ENCODE peak calls at places on chromosomes 12 and 14, in nine cellular contexts. One of them, this sample, is unnamed.

GRCh38 chr14:99516156-99517045 is 35.2 kb downstream of the CCNK start:
- DNase-seq in testis: no peak
- DNase-seq in IMR-90: no peak
- DNase-seq in A549: no peak
- DNase-seq in adrenal gland: no peak
- DNase-seq in stomach: no peak
- DNase-seq in transverse colon: no peak
- DNase-seq in upper lobe of left lung: peak; percentile 20
- DNase-seq in uterus: no peak
- DNase-seq in this sample: no peak

GRCh38 chr12:127245009-127245408 is 1022.0 kb upstream of the TMEM132C start:
- DNase-seq in testis: no peak
- DNase-seq in IMR-90: peak; percentile 17
- DNase-seq in A549: no peak
- DNase-seq in adrenal gland: no peak
- DNase-seq in stomach: peak; percentile 28
- DNase-seq in transverse colon: no peak
- DNase-seq in upper lobe of left lung: peak; percentile 47
- DNase-seq in uterus: no peak
- DNase-seq in this sample: no peak

GRCh38 chr12:15059123-15059522 is 86.3 kb downstream of the PDE6H start:
- DNase-seq in testis: no peak
- DNase-seq in IMR-90: no peak
- DNase-seq in A549: no peak
- DNase-seq in adrenal gland: no peak
- DNase-seq in stomach: no peak
- DNase-seq in transverse colon: no peak
- DNase-seq in upper lobe of left lung: no peak
- DNase-seq in uterus: no peak
- DNase-seq in this sample: no peak

GRCh38 chr14:34778744-34779143 is 64.4 kb upstream of the CFL2 start:
- DNase-seq in testis: no peak
- DNase-seq in IMR-90: no peak
- DNase-seq in A549: no peak
- DNase-seq in adrenal gland: no peak
- DNase-seq in stomach: no peak
- DNase-seq in transverse colon: no peak
- DNase-seq in upper lobe of left lung: no peak
- DNase-seq in uterus: no peak
- DNase-seq in this sample: no peak

GRCh38 chr14:100576091-100577085 is 10.8 kb downstream of the BEGAIN start:
- DNase-seq in testis: no peak
- DNase-seq in IMR-90: no peak
- DNase-seq in A549: no peak
- DNase-seq in adrenal gland: no peak
- DNase-seq in stomach: no peak
- DNase-seq in transverse colon: no peak
- DNase-seq in upper lobe of left lung: no peak
- DNase-seq in uterus: no peak
- DNase-seq in this sample: no peak

GRCh38 chr12:40198601-40199000 is 26.2 kb upstream of the LRRK2 start:
- DNase-seq in testis: no peak
- DNase-seq in IMR-90: peak; percentile 13
- DNase-seq in A549: no peak
- DNase-seq in adrenal gland: no peak
- DNase-seq in stomach: no peak
- DNase-seq in transverse colon: no peak
- DNase-seq in upper lobe of left lung: no peak
- DNase-seq in uterus: no peak
- DNase-seq in this sample: no peak

GRCh38 chr14:59931237-59931636 is 11.3 kb downstream of the LRRC9 start:
- DNase-seq in testis: no peak
- DNase-seq in IMR-90: no peak
- DNase-seq in A549: no peak
- DNase-seq in adrenal gland: no peak
- DNase-seq in stomach: no peak
- DNase-seq in transverse colon: no peak
- DNase-seq in upper lobe of left lung: no peak
- DNase-seq in uterus: no peak
- DNase-seq in this sample: no peak

GRCh38 chr12:12648951-12649650 is 37.4 kb downstream of the CREBL2 start:
- DNase-seq in testis: no peak
- DNase-seq in IMR-90: no peak
- DNase-seq in A549: no peak
- DNase-seq in adrenal gland: no peak
- DNase-seq in stomach: no peak
- DNase-seq in transverse colon: no peak
- DNase-seq in upper lobe of left lung: no peak
- DNase-seq in uterus: no peak
- DNase-seq in this sample: no peak

GRCh38 chr14:61183486-61183885 is 97.7 kb downstream of the TMEM30B start:
- DNase-seq in testis: no peak
- DNase-seq in IMR-90: no peak
- DNase-seq in A549: no peak
- DNase-seq in adrenal gland: no peak
- DNase-seq in stomach: no peak
- DNase-seq in transverse colon: no peak
- DNase-seq in upper lobe of left lung: no peak
- DNase-seq in uterus: no peak
- DNase-seq in this sample: no peak

GRCh38 chr14:53956427-53957201 is at the start of gene BMP4:
- DNase-seq in testis: peak; percentile 48
- DNase-seq in IMR-90: peak; percentile 30
- DNase-seq in A549: peak; percentile 59
- DNase-seq in adrenal gland: peak; percentile 52
- DNase-seq in stomach: peak; percentile 76
- DNase-seq in transverse colon: peak; percentile 77
- DNase-seq in upper lobe of left lung: peak; percentile 80
- DNase-seq in uterus: peak; percentile 83
- DNase-seq in this sample: peak; percentile 94

GRCh38 chr12:27014859-27015729 is 910 bp upstream of the TM7SF3 start:
- DNase-seq in testis: no peak
- DNase-seq in IMR-90: no peak
- DNase-seq in A549: peak; percentile 16
- DNase-seq in adrenal gland: peak; percentile 36
- DNase-seq in stomach: no peak
- DNase-seq in transverse colon: no peak
- DNase-seq in upper lobe of left lung: no peak
- DNase-seq in uterus: no peak
- DNase-seq in this sample: no peak

GRCh38 chr12:27012982-27013255 is 1.3 kb downstream of the TM7SF3 start:
- DNase-seq in testis: no peak
- DNase-seq in IMR-90: no peak
- DNase-seq in A549: no peak
- DNase-seq in adrenal gland: no peak
- DNase-seq in stomach: no peak
- DNase-seq in transverse colon: no peak
- DNase-seq in upper lobe of left lung: no peak
- DNase-seq in uterus: no peak
- DNase-seq in this sample: no peak

GRCh38 chr12:27013606-27014084 is 539 bp downstream of the TM7SF3 start:
- DNase-seq in testis: peak; percentile 40
- DNase-seq in IMR-90: peak; percentile 47
- DNase-seq in A549: peak; percentile 40
- DNase-seq in adrenal gland: peak; percentile 26
- DNase-seq in stomach: no peak
- DNase-seq in transverse colon: peak; percentile 10
- DNase-seq in upper lobe of left lung: no peak
- DNase-seq in uterus: no peak
- DNase-seq in this sample: no peak

GRCh38 chr12:27015730-27016076 is 1.5 kb upstream of the TM7SF3 start:
- DNase-seq in testis: no peak
- DNase-seq in IMR-90: peak; percentile 56
- DNase-seq in A549: peak; percentile 57
- DNase-seq in adrenal gland: no peak
- DNase-seq in stomach: no peak
- DNase-seq in transverse colon: no peak
- DNase-seq in upper lobe of left lung: no peak
- DNase-seq in uterus: no peak
- DNase-seq in this sample: no peak

GRCh38 chr12:27014085-27014858 is at the start of gene TM7SF3:
- DNase-seq in testis: peak; percentile 96
- DNase-seq in IMR-90: peak; percentile 83
- DNase-seq in A549: peak; percentile 89
- DNase-seq in adrenal gland: peak; percentile 95
- DNase-seq in stomach: peak; percentile 97
- DNase-seq in transverse colon: peak; percentile 97
- DNase-seq in upper lobe of left lung: peak; percentile 97
- DNase-seq in uterus: peak; percentile 91
- DNase-seq in this sample: no peak
- TF ChIP-seq POLR2A in testis: no peak
- TF ChIP-seq POLR2A in IMR-90: no peak
- TF ChIP-seq POLR2A in A549: peak; percentile 70
- TF ChIP-seq POLR2A in adrenal gland: peak; percentile 59
- TF ChIP-seq POLR2A in stomach: no peak
- TF ChIP-seq POLR2A in transverse colon: peak; percentile 56
- TF ChIP-seq POLR2A in upper lobe of left lung: peak; percentile 84
- TF ChIP-seq POLR2A in uterus: peak; percentile 63
- TF ChIP-seq POLR2A in this sample: no peak

GRCh38 chr14:64746298-64747250 is 42.4 kb downstream of the PLEKHG3 start:
- DNase-seq in testis: no peak
- DNase-seq in IMR-90: peak; percentile 13
- DNase-seq in A549: no peak
- DNase-seq in adrenal gland: no peak
- DNase-seq in stomach: no peak
- DNase-seq in transverse colon: no peak
- DNase-seq in upper lobe of left lung: no peak
- DNase-seq in uterus: no peak
- DNase-seq in this sample: no peak

GRCh38 chr14:64748521-64748920 is 44.3 kb downstream of the PLEKHG3 start:
- DNase-seq in testis: no peak
- DNase-seq in IMR-90: no peak
- DNase-seq in A549: no peak
- DNase-seq in adrenal gland: no peak
- DNase-seq in stomach: no peak
- DNase-seq in transverse colon: no peak
- DNase-seq in upper lobe of left lung: no peak
- DNase-seq in uterus: no peak
- DNase-seq in this sample: no peak

GRCh38 chr14:64743061-64743460 is 38.8 kb downstream of the PLEKHG3 start:
- DNase-seq in testis: no peak
- DNase-seq in IMR-90: no peak
- DNase-seq in A549: no peak
- DNase-seq in adrenal gland: no peak
- DNase-seq in stomach: no peak
- DNase-seq in transverse colon: no peak
- DNase-seq in upper lobe of left lung: no peak
- DNase-seq in uterus: no peak
- DNase-seq in this sample: no peak

GRCh38 chr14:64747327-64747726 is 43.1 kb downstream of the PLEKHG3 start:
- DNase-seq in testis: no peak
- DNase-seq in IMR-90: no peak
- DNase-seq in A549: no peak
- DNase-seq in adrenal gland: no peak
- DNase-seq in stomach: no peak
- DNase-seq in transverse colon: no peak
- DNase-seq in upper lobe of left lung: no peak
- DNase-seq in uterus: no peak
- DNase-seq in this sample: no peak

DNA sequence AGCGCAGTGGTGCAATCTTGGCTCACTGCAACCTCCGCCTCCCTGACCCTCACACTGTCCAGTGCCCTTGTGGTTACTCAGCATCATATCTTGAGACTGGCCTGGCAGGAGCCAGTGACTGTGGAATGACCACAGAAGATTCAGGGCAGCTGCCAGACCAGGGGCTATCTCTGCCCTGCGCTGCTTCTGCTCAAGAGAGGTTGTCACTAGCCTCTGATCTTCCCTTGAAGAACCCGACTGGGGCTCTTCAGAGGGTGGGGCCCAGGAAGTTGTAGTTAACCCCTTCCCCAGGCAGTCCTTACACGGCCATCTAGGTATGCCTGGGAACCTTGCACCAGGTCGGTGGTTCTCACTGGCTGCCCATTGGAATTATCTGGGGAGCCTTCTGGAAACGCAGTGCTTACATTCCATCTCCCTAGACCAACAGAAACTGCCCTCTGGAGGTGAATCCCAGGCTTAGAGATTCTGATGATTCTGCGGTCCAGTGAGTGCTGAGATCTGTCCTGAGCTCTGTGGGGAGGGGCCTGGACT is 41.4 kb downstream of the PLEKHG3 start:
- DNase-seq in testis: no peak
- DNase-seq in IMR-90: peak; percentile 43
- DNase-seq in A549: no peak
- DNase-seq in adrenal gland: no peak
- DNase-seq in stomach: no peak
- DNase-seq in transverse colon: no peak
- DNase-seq in upper lobe of left lung: no peak
- DNase-seq in uterus: no peak
- DNase-seq in this sample: no peak
- TF ChIP-seq CTCF in testis: no peak
- TF ChIP-seq CTCF in IMR-90: peak; percentile 23
- TF ChIP-seq CTCF in A549: peak; percentile 10
- TF ChIP-seq CTCF in adrenal gland: no peak
- TF ChIP-seq CTCF in stomach: no peak
- TF ChIP-seq CTCF in transverse colon: peak; percentile 15
- TF ChIP-seq CTCF in upper lobe of left lung: no peak
- TF ChIP-seq CTCF in uterus: peak; percentile 25
- TF ChIP-seq CTCF in this sample: no peak

DNA sequence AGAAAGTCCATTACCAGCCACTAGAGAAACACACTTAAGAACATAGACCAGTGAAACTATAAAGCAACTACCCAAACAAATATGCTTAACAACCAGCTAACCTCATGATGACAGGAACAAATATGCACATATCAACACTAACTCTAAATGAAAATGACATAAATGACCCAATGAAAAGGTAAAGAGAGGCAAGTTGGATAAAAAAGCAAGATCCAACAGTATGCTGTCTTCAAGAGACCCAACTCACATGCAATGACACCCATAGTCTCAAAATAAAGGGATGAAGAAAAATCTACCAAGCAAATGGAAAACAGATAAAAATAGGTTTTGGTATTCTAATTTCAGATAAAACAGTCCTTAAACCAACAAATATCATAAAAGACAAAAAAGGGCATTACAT is 77.8 kb downstream of the TMTC3 start:
- DNase-seq in testis: no peak
- DNase-seq in IMR-90: no peak
- DNase-seq in A549: no peak
- DNase-seq in adrenal gland: no peak
- DNase-seq in stomach: no peak
- DNase-seq in transverse colon: no peak
- DNase-seq in upper lobe of left lung: no peak
- DNase-seq in uterus: no peak
- DNase-seq in this sample: no peak
- H3K9me3 ChIP-seq in testis: no peaks in the 10 kb centered on the region
- H3K9me3 ChIP-seq in IMR-90: peaks cover 9% of the 10 kb centered on the region
- H3K9me3 ChIP-seq in A549: peaks cover 14% of the 10 kb centered on the region
- H3K9me3 ChIP-seq in adrenal gland: no peaks in the 10 kb centered on the region
- H3K9me3 ChIP-seq in stomach: peaks cover 41% of the 10 kb centered on the region
- H3K9me3 ChIP-seq in transverse colon: peaks cover 5% of the 10 kb centered on the region
- H3K9me3 ChIP-seq in upper lobe of left lung: peaks cover 14% of the 10 kb centered on the region
- H3K9me3 ChIP-seq in uterus: no peaks in the 10 kb centered on the region
- H3K9me3 ChIP-seq in this sample: no peaks in the 10 kb centered on the region

DNA sequence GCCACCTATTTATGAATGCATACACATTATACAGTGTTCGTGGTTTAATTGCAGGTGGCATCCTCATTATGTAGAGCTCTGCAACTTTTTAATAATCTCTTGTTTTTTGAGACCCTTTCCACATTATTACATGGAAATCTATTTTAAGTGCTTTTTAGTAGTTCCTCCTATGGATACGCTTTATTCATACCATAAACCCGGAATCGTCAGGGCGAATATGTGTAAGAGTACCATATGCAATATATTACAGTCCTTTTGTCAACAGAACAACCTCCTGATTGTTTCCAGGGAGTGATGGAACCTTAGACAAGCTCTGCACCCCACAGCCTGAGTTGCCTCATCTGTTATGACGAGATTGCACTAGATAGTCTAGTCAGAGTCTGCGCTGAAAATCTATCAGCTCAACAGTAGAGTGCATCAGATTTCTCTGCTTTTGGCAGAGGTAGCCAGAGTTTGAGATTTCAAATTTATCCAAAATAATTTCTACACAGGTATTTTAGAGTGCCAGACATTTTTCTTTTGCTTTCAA is 33.6 kb downstream of the EID3 start:
- DNase-seq in testis: no peak
- DNase-seq in IMR-90: no peak
- DNase-seq in A549: no peak
- DNase-seq in adrenal gland: no peak
- DNase-seq in stomach: no peak
- DNase-seq in transverse colon: no peak
- DNase-seq in upper lobe of left lung: no peak
- DNase-seq in uterus: no peak
- DNase-seq in this sample: no peak
- TF ChIP-seq POLR2A in testis: no peak
- TF ChIP-seq POLR2A in IMR-90: no peak
- TF ChIP-seq POLR2A in A549: no peak
- TF ChIP-seq POLR2A in adrenal gland: no peak
- TF ChIP-seq POLR2A in stomach: no peak
- TF ChIP-seq POLR2A in transverse colon: no peak
- TF ChIP-seq POLR2A in upper lobe of left lung: no peak
- TF ChIP-seq POLR2A in uterus: no peak
- TF ChIP-seq POLR2A in this sample: no peak